ENCODE peak calls at places on chromosomes 11 and 22, in four cellular contexts. L, X, V and H are unnamed samples.

GRCh38 chr11:87286338-87286737 is 248.6 kb downstream of the TMEM135 start:
- DNase-seq in L (no peak), X (no peak), V (no peak), H (no peak)

GRCh38 chr22:29314074-29314473 is 1.4 kb downstream of the RASL10A start:
- DNase-seq in L (no peak), X (no peak), V (no peak), H (no peak)

GRCh38 chr11:126719740-126720139 is 280.8 kb downstream of the KIRREL3 start:
- DNase-seq in L (no peak), X (no peak), V (no peak), H (no peak)

GRCh38 chr11:125071408-125071807 is 8.3 kb downstream of the SLC37A2 start:
- DNase-seq in L (no peak), X (peak), V (no peak), H (no peak)

GRCh38 chr11:129855086-129855485 is 39.4 kb downstream of the TMEM45B start:
- DNase-seq in L (no peak), X (no peak), V (no peak), H (no peak)

GRCh38 chr22:50271519-50271970 is 1.4 kb upstream of the MAPK11 start:
- DNase-seq in L (no peak), X (peak), V (no peak), H (no peak)

GRCh38 chr22:49218142-49218541 is 609.5 kb downstream of the BRD1 start:
- DNase-seq in L (no peak), X (peak), V (no peak), H (no peak)

GRCh38 chr11:16299884-16300778 is 56.2 kb downstream of the SOX6 start:
- DNase-seq in L (no peak), X (no peak), V (no peak), H (no peak)

GRCh38 chr22:38733329-38734202 is 22.2 kb downstream of the SUN2 start:
- DNase-seq in L (no peak), X (peak), V (no peak), H (peak)

GRCh38 chr11:118051136-118051610 is 25.7 kb upstream of the TMPRSS4 start:
- DNase-seq in L (no peak), X (no peak), V (no peak), H (no peak)

GRCh38 chr11:118961189-118961588 is 5.1 kb downstream of the UPK2 start:
- DNase-seq in L (no peak), X (no peak), V (no peak), H (no peak)

GRCh38 chr11:77770629-77771028 is 49.9 kb downstream of the RSF1 start:
- DNase-seq in L (no peak), X (no peak), V (no peak), H (no peak)

GRCh38 chr22:49753961-49754673 is 73.6 kb downstream of the BRD1 start:
- DNase-seq in L (no peak), X (no peak), V (no peak), H (no peak)

GRCh38 chr11:93895106-93895862 is 44.9 kb upstream of the VSTM5 start:
- DNase-seq in L (no peak), X (peak), V (peak), H (peak)

GRCh38 chr11:79258606-79259005 is 182.2 kb downstream of the TENM4 start:
- DNase-seq in L (no peak), X (no peak), V (no peak), H (no peak)

GRCh38 chr11:65503606-65503922 is 4.7 kb downstream of the MALAT1 start:
- DNase-seq in L (no peak), X (no peak), V (no peak), H (no peak)

GRCh38 chr11:1619449-1619848 is 2.5 kb downstream of the KRTAP5-4 start:
- DNase-seq in L (no peak), X (no peak), V (no peak), H (no peak)

GRCh38 chr11:11987503-11988022 is 20.9 kb downstream of the DKK3 start:
- DNase-seq in L (no peak), X (peak), V (no peak), H (no peak)

GRCh38 chr22:25402501-25403283 is 161.8 kb upstream of the GRK3 start:
- DNase-seq in L (no peak), X (no peak), V (no peak), H (no peak)

GRCh38 chr11:63557548-63557947 is 5.6 kb downstream of the PLAAT2 start:
- DNase-seq in L (no peak), X (no peak), V (no peak), H (no peak)

GRCh38 chr11:112221263-112221835 is 4.9 kb upstream of the PTS start:
- DNase-seq in L (no peak), X (no peak), V (no peak), H (no peak)

GRCh38 chr11:22733433-22733832 is 67.0 kb downstream of the GAS2 start:
- DNase-seq in L (no peak), X (no peak), V (no peak), H (no peak)

GRCh38 chr11:33454264-33454663 is 197.1 kb downstream of the HIPK3 start:
- DNase-seq in L (no peak), X (no peak), V (no peak), H (no peak)

GRCh38 chr11:47348859-47349258 is 3.6 kb downstream of the MYBPC3 start:
- DNase-seq in L (peak), X (no peak), V (no peak), H (peak)

GRCh38 chr11:63802637-63803414 is 10.4 kb upstream of the SPINDOC start:
- DNase-seq in L (no peak), X (peak), V (peak), H (no peak)

GRCh38 chr11:69210660-69211035 is 54.9 kb downstream of the SMIM38 start:
- DNase-seq in L (no peak), X (no peak), V (no peak), H (no peak)